ENCODE peak calls at places on chromosome 17, in seven cellular contexts. One of them, this sample, is unnamed.
A peak's percentile ranks its signal among the peaks of the same experiment; 100 is the strongest.

GRCh38 chr17:78883090-78883532 is 19.9 kb downstream of the CEP295NL start:
- DNase-seq in effector memory CD4-positive, alpha-beta T cell: no peak
- DNase-seq in neural progenitor cell: no peak
- DNase-seq in CD8-positive, alpha-beta memory T cell: no peak
- DNase-seq in hepatocyte: peak; percentile 86
- DNase-seq in gastrocnemius medialis: peak; percentile 50
- DNase-seq in IMR-90: peak; percentile 75
- DNase-seq in this sample: peak; percentile 84

GRCh38 chr17:58809564-58809936 is 53.9 kb downstream of the PPM1E start:
- DNase-seq in neural progenitor cell: no peak
- DNase-seq in gastrocnemius medialis: no peak
- DNase-seq in CD8-positive, alpha-beta memory T cell: no peak
- DNase-seq in effector memory CD4-positive, alpha-beta T cell: no peak
- DNase-seq in IMR-90: no peak
- DNase-seq in hepatocyte: no peak
- DNase-seq in this sample: no peak

GRCh38 chr17:82497483-82498405 is 21.8 kb upstream of the FOXK2 start:
- DNase-seq in hepatocyte: peak; percentile 35
- DNase-seq in neural progenitor cell: peak; percentile 76
- DNase-seq in CD8-positive, alpha-beta memory T cell: peak; percentile 60
- DNase-seq in IMR-90: peak; percentile 82
- DNase-seq in effector memory CD4-positive, alpha-beta T cell: peak; percentile 45
- DNase-seq in gastrocnemius medialis: peak; percentile 36
- DNase-seq in this sample: no peak

GRCh38 chr17:37530420-37530819 is 40.7 kb downstream of the DUSP14 start:
- DNase-seq in neural progenitor cell: no peak
- DNase-seq in IMR-90: peak; percentile 67
- DNase-seq in hepatocyte: no peak
- DNase-seq in gastrocnemius medialis: no peak
- DNase-seq in effector memory CD4-positive, alpha-beta T cell: no peak
- DNase-seq in CD8-positive, alpha-beta memory T cell: no peak
- DNase-seq in this sample: no peak

GRCh38 chr17:38454528-38454927 is 26.3 kb downstream of the ARHGAP23 start:
- DNase-seq in neural progenitor cell: no peak
- DNase-seq in effector memory CD4-positive, alpha-beta T cell: no peak
- DNase-seq in hepatocyte: peak; percentile 65
- DNase-seq in CD8-positive, alpha-beta memory T cell: no peak
- DNase-seq in IMR-90: peak; percentile 80
- DNase-seq in gastrocnemius medialis: peak; percentile 86
- DNase-seq in this sample: peak; percentile 91

GRCh38 chr17:27207073-27207511 is 86.8 kb upstream of the WSB1 start:
- DNase-seq in IMR-90: peak; percentile 71
- DNase-seq in neural progenitor cell: no peak
- DNase-seq in CD8-positive, alpha-beta memory T cell: no peak
- DNase-seq in effector memory CD4-positive, alpha-beta T cell: no peak
- DNase-seq in gastrocnemius medialis: no peak
- DNase-seq in hepatocyte: no peak
- DNase-seq in this sample: no peak

GRCh38 chr17:63950940-63951907 is 19.1 kb upstream of the CD79B start:
- DNase-seq in neural progenitor cell: no peak
- DNase-seq in hepatocyte: peak; percentile 69
- DNase-seq in effector memory CD4-positive, alpha-beta T cell: no peak
- DNase-seq in CD8-positive, alpha-beta memory T cell: peak; percentile 23
- DNase-seq in IMR-90: no peak
- DNase-seq in gastrocnemius medialis: no peak
- DNase-seq in this sample: no peak

GRCh38 chr17:68860941-68861340 is 94.3 kb downstream of the ABCA8 start:
- DNase-seq in effector memory CD4-positive, alpha-beta T cell: no peak
- DNase-seq in gastrocnemius medialis: no peak
- DNase-seq in IMR-90: no peak
- DNase-seq in CD8-positive, alpha-beta memory T cell: no peak
- DNase-seq in hepatocyte: no peak
- DNase-seq in neural progenitor cell: no peak
- DNase-seq in this sample: no peak

GRCh38 chr17:968812-969766 is 10.5 kb downstream of the NXN start:
- DNase-seq in neural progenitor cell: no peak
- DNase-seq in effector memory CD4-positive, alpha-beta T cell: no peak
- DNase-seq in IMR-90: no peak
- DNase-seq in CD8-positive, alpha-beta memory T cell: no peak
- DNase-seq in gastrocnemius medialis: no peak
- DNase-seq in hepatocyte: peak; percentile 65
- DNase-seq in this sample: no peak

GRCh38 chr17:33218657-33219298 is 74.3 kb downstream of the ASIC2 start:
- DNase-seq in CD8-positive, alpha-beta memory T cell: no peak
- DNase-seq in hepatocyte: no peak
- DNase-seq in IMR-90: peak; percentile 56
- DNase-seq in gastrocnemius medialis: no peak
- DNase-seq in effector memory CD4-positive, alpha-beta T cell: no peak
- DNase-seq in neural progenitor cell: no peak
- DNase-seq in this sample: no peak

GRCh38 chr17:336110-337021 is 16.2 kb downstream of the RPH3AL start:
- DNase-seq in IMR-90: no peak
- DNase-seq in effector memory CD4-positive, alpha-beta T cell: no peak
- DNase-seq in CD8-positive, alpha-beta memory T cell: peak; percentile 5
- DNase-seq in hepatocyte: no peak
- DNase-seq in neural progenitor cell: peak; percentile 56
- DNase-seq in gastrocnemius medialis: no peak
- DNase-seq in this sample: peak; percentile 76

GRCh38 chr17:43645765-43646481 is 15.8 kb downstream of the MEOX1 start:
- DNase-seq in gastrocnemius medialis: peak; percentile 32
- DNase-seq in neural progenitor cell: peak; percentile 49
- DNase-seq in CD8-positive, alpha-beta memory T cell: no peak
- DNase-seq in IMR-90: no peak
- DNase-seq in effector memory CD4-positive, alpha-beta T cell: no peak
- DNase-seq in hepatocyte: peak; percentile 71
- DNase-seq in this sample: peak; percentile 88

GRCh38 chr17:29386760-29387159 is 3.4 kb upstream of the TAOK1 start:
- DNase-seq in effector memory CD4-positive, alpha-beta T cell: no peak
- DNase-seq in CD8-positive, alpha-beta memory T cell: no peak
- DNase-seq in IMR-90: no peak
- DNase-seq in hepatocyte: no peak
- DNase-seq in neural progenitor cell: no peak
- DNase-seq in gastrocnemius medialis: no peak
- DNase-seq in this sample: no peak

GRCh38 chr17:44361292-44362055 is 2.2 kb downstream of the FAM171A2 start:
- DNase-seq in hepatocyte: no peak
- DNase-seq in neural progenitor cell: no peak
- DNase-seq in IMR-90: no peak
- DNase-seq in CD8-positive, alpha-beta memory T cell: no peak
- DNase-seq in gastrocnemius medialis: no peak
- DNase-seq in effector memory CD4-positive, alpha-beta T cell: no peak
- DNase-seq in this sample: no peak

GRCh38 chr17:13030459-13031305 is 12.9 kb upstream of the ELAC2 start:
- DNase-seq in neural progenitor cell: peak; percentile 63
- DNase-seq in CD8-positive, alpha-beta memory T cell: peak; percentile 34
- DNase-seq in IMR-90: peak; percentile 50
- DNase-seq in hepatocyte: peak; percentile 74
- DNase-seq in gastrocnemius medialis: no peak
- DNase-seq in effector memory CD4-positive, alpha-beta T cell: peak; percentile 22
- DNase-seq in this sample: no peak

GRCh38 chr17:53749178-53749577 is 73.5 kb upstream of the KIF2B start:
- DNase-seq in gastrocnemius medialis: no peak
- DNase-seq in neural progenitor cell: peak; percentile 20
- DNase-seq in effector memory CD4-positive, alpha-beta T cell: no peak
- DNase-seq in hepatocyte: peak; percentile 51
- DNase-seq in IMR-90: no peak
- DNase-seq in CD8-positive, alpha-beta memory T cell: no peak
- DNase-seq in this sample: no peak

GRCh38 chr17:82000803-82001649 is 21.7 kb downstream of the CENPX start:
- DNase-seq in IMR-90: no peak
- DNase-seq in gastrocnemius medialis: no peak
- DNase-seq in CD8-positive, alpha-beta memory T cell: no peak
- DNase-seq in effector memory CD4-positive, alpha-beta T cell: no peak
- DNase-seq in neural progenitor cell: no peak
- DNase-seq in hepatocyte: no peak
- DNase-seq in this sample: peak; percentile 87

GRCh38 chr17:72429066-72429638 is 308.3 kb downstream of the SOX9 start:
- DNase-seq in hepatocyte: no peak
- DNase-seq in CD8-positive, alpha-beta memory T cell: no peak
- DNase-seq in IMR-90: no peak
- DNase-seq in effector memory CD4-positive, alpha-beta T cell: no peak
- DNase-seq in neural progenitor cell: no peak
- DNase-seq in gastrocnemius medialis: no peak
- DNase-seq in this sample: no peak

GRCh38 chr17:4163951-4164350 is 21.0 kb downstream of the CYB5D2 start:
- DNase-seq in IMR-90: peak; percentile 50
- DNase-seq in neural progenitor cell: no peak
- DNase-seq in gastrocnemius medialis: peak; percentile 51
- DNase-seq in CD8-positive, alpha-beta memory T cell: no peak
- DNase-seq in effector memory CD4-positive, alpha-beta T cell: no peak
- DNase-seq in hepatocyte: no peak
- DNase-seq in this sample: peak; percentile 70

GRCh38 chr17:78993241-78993956 is 13.7 kb upstream of the LGALS3BP start:
- DNase-seq in effector memory CD4-positive, alpha-beta T cell: peak; percentile 34
- DNase-seq in gastrocnemius medialis: no peak
- DNase-seq in IMR-90: peak; percentile 41
- DNase-seq in neural progenitor cell: peak; percentile 69
- DNase-seq in CD8-positive, alpha-beta memory T cell: no peak
- DNase-seq in hepatocyte: peak; percentile 74
- DNase-seq in this sample: no peak

GRCh38 chr17:45824475-45824874 is 20.2 kb upstream of the SPPL2C start:
- DNase-seq in gastrocnemius medialis: no peak
- DNase-seq in CD8-positive, alpha-beta memory T cell: no peak
- DNase-seq in neural progenitor cell: no peak
- DNase-seq in IMR-90: no peak
- DNase-seq in hepatocyte: no peak
- DNase-seq in effector memory CD4-positive, alpha-beta T cell: no peak
- DNase-seq in this sample: no peak

GRCh38 chr17:67525239-67526135 is 148.4 kb downstream of the PITPNC1 start:
- DNase-seq in IMR-90: no peak
- DNase-seq in effector memory CD4-positive, alpha-beta T cell: no peak
- DNase-seq in neural progenitor cell: no peak
- DNase-seq in hepatocyte: no peak
- DNase-seq in gastrocnemius medialis: no peak
- DNase-seq in CD8-positive, alpha-beta memory T cell: no peak
- DNase-seq in this sample: no peak
- H3K4me1 ChIP-seq in IMR-90: peaks cover 6% of the 10 kb centered on the region
- H3K4me1 ChIP-seq in effector memory CD4-positive, alpha-beta T cell: no peaks in the 10 kb centered on the region
- H3K4me1 ChIP-seq in neural progenitor cell: peaks cover 28% of the 10 kb centered on the region
- H3K4me1 ChIP-seq in hepatocyte: peaks cover 3% of the 10 kb centered on the region
- H3K4me1 ChIP-seq in gastrocnemius medialis: peaks cover 6% of the 10 kb centered on the region
- H3K4me1 ChIP-seq in CD8-positive, alpha-beta memory T cell: peaks cover under 1% of the 10 kb centered on the region
- H3K4me1 ChIP-seq in this sample: peaks cover 13% of the 10 kb centered on the region

GRCh38 chr17:75842411-75842810 is 1.8 kb downstream of the UNC13D start:
- DNase-seq in effector memory CD4-positive, alpha-beta T cell: no peak
- DNase-seq in CD8-positive, alpha-beta memory T cell: no peak
- DNase-seq in hepatocyte: no peak
- DNase-seq in neural progenitor cell: no peak
- DNase-seq in gastrocnemius medialis: no peak
- DNase-seq in IMR-90: no peak
- DNase-seq in this sample: no peak
- H3K4me3 ChIP-seq in effector memory CD4-positive, alpha-beta T cell: peak overlapping the region; percentile 93
- H3K4me3 ChIP-seq in CD8-positive, alpha-beta memory T cell: peak overlapping the region; percentile 91
- H3K4me3 ChIP-seq in hepatocyte: no peak overlapping the region
- H3K4me3 ChIP-seq in neural progenitor cell: no peak overlapping the region
- H3K4me3 ChIP-seq in gastrocnemius medialis: no peak overlapping the region
- H3K4me3 ChIP-seq in IMR-90: no peak overlapping the region
- H3K4me3 ChIP-seq in this sample: no peak overlapping the region

GRCh38 chr17:50631908-50632571 is 2.6 kb upstream of the ABCC3 start:
- DNase-seq in gastrocnemius medialis: no peak
- DNase-seq in hepatocyte: no peak
- DNase-seq in CD8-positive, alpha-beta memory T cell: no peak
- DNase-seq in neural progenitor cell: no peak
- DNase-seq in IMR-90: no peak
- DNase-seq in effector memory CD4-positive, alpha-beta T cell: no peak
- DNase-seq in this sample: no peak
- H3K27me3 ChIP-seq in gastrocnemius medialis: peaks cover 40% of the 10 kb centered on the region
- H3K27me3 ChIP-seq in hepatocyte: peaks cover 29% of the 10 kb centered on the region
- H3K27me3 ChIP-seq in CD8-positive, alpha-beta memory T cell: peaks cover 42% of the 10 kb centered on the region
- H3K27me3 ChIP-seq in neural progenitor cell: peaks cover 70% of the 10 kb centered on the region
- H3K27me3 ChIP-seq in IMR-90: peaks cover 12% of the 10 kb centered on the region
- H3K27me3 ChIP-seq in effector memory CD4-positive, alpha-beta T cell: peaks cover 44% of the 10 kb centered on the region
- H3K27me3 ChIP-seq in this sample: peaks cover 20% of the 10 kb centered on the region

GRCh38 chr17:31224366-31224765 is 72.7 kb downstream of the OMG start:
- DNase-seq in effector memory CD4-positive, alpha-beta T cell: no peak
- DNase-seq in gastrocnemius medialis: no peak
- DNase-seq in IMR-90: no peak
- DNase-seq in CD8-positive, alpha-beta memory T cell: no peak
- DNase-seq in neural progenitor cell: no peak
- DNase-seq in hepatocyte: no peak
- DNase-seq in this sample: no peak
- H3K4me1 ChIP-seq in effector memory CD4-positive, alpha-beta T cell: no peaks in the 10 kb centered on the region
- H3K4me1 ChIP-seq in gastrocnemius medialis: no peaks in the 10 kb centered on the region
- H3K4me1 ChIP-seq in IMR-90: peaks cover 2% of the 10 kb centered on the region
- H3K4me1 ChIP-seq in CD8-positive, alpha-beta memory T cell: no peaks in the 10 kb centered on the region
- H3K4me1 ChIP-seq in neural progenitor cell: no peaks in the 10 kb centered on the region
- H3K4me1 ChIP-seq in hepatocyte: no peaks in the 10 kb centered on the region
- H3K4me1 ChIP-seq in this sample: no peaks in the 10 kb centered on the region

GRCh38 chr17:7929158-7930029 is at the start of gene KCNAB3:
- DNase-seq in effector memory CD4-positive, alpha-beta T cell: peak; percentile 53
- DNase-seq in hepatocyte: peak; percentile 82
- DNase-seq in CD8-positive, alpha-beta memory T cell: peak; percentile 44
- DNase-seq in neural progenitor cell: peak; percentile 95
- DNase-seq in gastrocnemius medialis: no peak
- DNase-seq in IMR-90: peak; percentile 69
- DNase-seq in this sample: no peak
- H3K4me3 ChIP-seq in effector memory CD4-positive, alpha-beta T cell: no peak within 1 kb of the TSS
- H3K4me3 ChIP-seq in hepatocyte: no peak within 1 kb of the TSS
- H3K4me3 ChIP-seq in CD8-positive, alpha-beta memory T cell: peak within 1 kb of the TSS; percentile 97
- H3K4me3 ChIP-seq in neural progenitor cell: peak within 1 kb of the TSS; percentile 57
- H3K4me3 ChIP-seq in gastrocnemius medialis: no peak within 1 kb of the TSS
- H3K4me3 ChIP-seq in IMR-90: peak within 1 kb of the TSS; percentile 49
- H3K4me3 ChIP-seq in this sample: peak within 1 kb of the TSS; percentile 72

GRCh38 chr17:35683588-35683987 is 47.9 kb upstream of the RASL10B start:
- DNase-seq in effector memory CD4-positive, alpha-beta T cell: no peak
- DNase-seq in hepatocyte: no peak
- DNase-seq in neural progenitor cell: no peak
- DNase-seq in gastrocnemius medialis: no peak
- DNase-seq in CD8-positive, alpha-beta memory T cell: no peak
- DNase-seq in IMR-90: no peak
- DNase-seq in this sample: no peak
- H3K27me3 ChIP-seq in effector memory CD4-positive, alpha-beta T cell: no peaks in the 10 kb centered on the region
- H3K27me3 ChIP-seq in hepatocyte: no peaks in the 10 kb centered on the region
- H3K27me3 ChIP-seq in neural progenitor cell: no peaks in the 10 kb centered on the region
- H3K27me3 ChIP-seq in gastrocnemius medialis: no peaks in the 10 kb centered on the region
- H3K27me3 ChIP-seq in CD8-positive, alpha-beta memory T cell: no peaks in the 10 kb centered on the region
- H3K27me3 ChIP-seq in IMR-90: no peaks in the 10 kb centered on the region
- H3K27me3 ChIP-seq in this sample: no peaks in the 10 kb centered on the region

GRCh38 chr17:41773190-41773588 is 13.3 kb downstream of the JUP start:
- DNase-seq in hepatocyte: peak; percentile 93
- DNase-seq in neural progenitor cell: peak; percentile 57
- DNase-seq in IMR-90: peak; percentile 91
- DNase-seq in gastrocnemius medialis: peak; percentile 65
- DNase-seq in effector memory CD4-positive, alpha-beta T cell: no peak
- DNase-seq in CD8-positive, alpha-beta memory T cell: no peak
- DNase-seq in this sample: peak; percentile 55

GRCh38 chr17:41773731-41774193 is 12.7 kb downstream of the JUP start:
- DNase-seq in gastrocnemius medialis: no peak
- DNase-seq in CD8-positive, alpha-beta memory T cell: no peak
- DNase-seq in effector memory CD4-positive, alpha-beta T cell: no peak
- DNase-seq in neural progenitor cell: no peak
- DNase-seq in IMR-90: peak; percentile 23
- DNase-seq in hepatocyte: no peak
- DNase-seq in this sample: no peak

GRCh38 chr17:41777157-41777578 is 9.3 kb downstream of the JUP start:
- DNase-seq in neural progenitor cell: peak; percentile 60
- DNase-seq in hepatocyte: no peak
- DNase-seq in IMR-90: no peak
- DNase-seq in gastrocnemius medialis: peak; percentile 29
- DNase-seq in effector memory CD4-positive, alpha-beta T cell: no peak
- DNase-seq in CD8-positive, alpha-beta memory T cell: no peak
- DNase-seq in this sample: peak; percentile 49

GRCh38 chr17:41777579-41778188 is 8.8 kb downstream of the JUP start:
- DNase-seq in CD8-positive, alpha-beta memory T cell: no peak
- DNase-seq in hepatocyte: peak; percentile 60
- DNase-seq in effector memory CD4-positive, alpha-beta T cell: no peak
- DNase-seq in IMR-90: peak; percentile 96
- DNase-seq in gastrocnemius medialis: peak; percentile 48
- DNase-seq in neural progenitor cell: no peak
- DNase-seq in this sample: peak; percentile 88

GRCh38 chr17:41775394-41776226 is 10.9 kb downstream of the JUP start:
- DNase-seq in effector memory CD4-positive, alpha-beta T cell: no peak
- DNase-seq in gastrocnemius medialis: peak; percentile 60
- DNase-seq in CD8-positive, alpha-beta memory T cell: no peak
- DNase-seq in IMR-90: no peak
- DNase-seq in hepatocyte: no peak
- DNase-seq in neural progenitor cell: peak; percentile 84
- DNase-seq in this sample: no peak
- H3K4me1 ChIP-seq in effector memory CD4-positive, alpha-beta T cell: no peaks in the 10 kb centered on the region
- H3K4me1 ChIP-seq in gastrocnemius medialis: peaks cover 86% of the 10 kb centered on the region
- H3K4me1 ChIP-seq in CD8-positive, alpha-beta memory T cell: no peaks in the 10 kb centered on the region
- H3K4me1 ChIP-seq in IMR-90: peaks cover 25% of the 10 kb centered on the region
- H3K4me1 ChIP-seq in hepatocyte: peaks cover 59% of the 10 kb centered on the region
- H3K4me1 ChIP-seq in neural progenitor cell: peaks cover 49% of the 10 kb centered on the region
- H3K4me1 ChIP-seq in this sample: peaks cover 52% of the 10 kb centered on the region